ENCODE peak calls at places on chromosomes 4 and X, in eight cellular contexts. J, C, X, N, G, T, U and M are unnamed samples.

GRCh38 chr4:37717575-37717974 is 31.4 kb upstream of the RELL1 start:
- DNase-seq in J (no peak), C (no peak), X (no peak), N (no peak), G (no peak), T (no peak), U (no peak), M (peak; percentile 83)

GRCh38 chr4:153160856-153161598 is 43.2 kb upstream of the TRIM2 start:
- DNase-seq in J (no peak), C (no peak), X (no peak), N (no peak), G (no peak), T (no peak), U (no peak), M (no peak)

GRCh38 chr4:151276787-151277557 is at the start of gene PRSS48:
- DNase-seq in J (peak; percentile 15), C (peak; percentile 47), X (no peak), N (peak; percentile 68), G (no peak), T (peak; percentile 18), U (no peak), M (peak; percentile 58)

GRCh38 chr4:162683659-162684370 is 482.9 kb downstream of the NAF1 start:
- DNase-seq in J (no peak), C (no peak), X (no peak), N (peak; percentile 39), G (no peak), T (no peak), U (no peak), M (no peak)

GRCh38 chr4:184408021-184408710 is 66.2 kb downstream of the IRF2 start:
- DNase-seq in J (no peak), C (no peak), X (no peak), N (no peak), G (no peak), T (no peak), U (no peak), M (peak; percentile 76)

GRCh38 chrX:143648705-143649104 is 12.8 kb upstream of the SLITRK4 start:
- DNase-seq in J (no peak), C (no peak), X (no peak), N (peak; percentile 43), G (no peak), T (no peak), U (no peak), M (no peak)

GRCh38 chrX:69282893-69283690 is 117.8 kb upstream of the PJA1 start:
- DNase-seq in J (no peak), C (no peak), X (no peak), N (no peak), G (no peak), T (no peak), U (no peak), M (no peak)

GRCh38 chr4:110087116-110087708 is 111.2 kb downstream of the ELOVL6 start:
- DNase-seq in J (no peak), C (no peak), X (no peak), N (peak; percentile 73), G (no peak), T (no peak), U (no peak), M (peak; percentile 91)

GRCh38 chr4:99290848-99291786 is at the start of gene ADH1A:
- DNase-seq in J (no peak), C (no peak), X (no peak), N (no peak), G (no peak), T (no peak), U (no peak), M (no peak)

GRCh38 chr4:40699648-40700047 is 50.1 kb upstream of the NSUN7 start:
- DNase-seq in J (no peak), C (no peak), X (no peak), N (no peak), G (no peak), T (no peak), U (no peak), M (peak; percentile 32)

GRCh38 chr4:522911-523443 is 24.0 kb downstream of the PIGG start:
- DNase-seq in J (no peak), C (no peak), X (no peak), N (no peak), G (no peak), T (no peak), U (no peak), M (no peak)

GRCh38 chr4:33411182-33411581 is 2691.0 kb downstream of the PCDH7 start:
- DNase-seq in J (no peak), C (no peak), X (no peak), N (no peak), G (no peak), T (no peak), U (no peak), M (peak; percentile 14)

GRCh38 chrX:134374294-134374693 is 85.7 kb upstream of the HPRT1 start:
- DNase-seq in J (no peak), C (no peak), X (no peak), N (peak; percentile 19), G (no peak), T (no peak), U (no peak), M (peak; percentile 4)

GRCh38 chr4:177292171-177292570 is 17.5 kb upstream of the NEIL3 start:
- DNase-seq in J (no peak), C (no peak), X (no peak), N (no peak), G (no peak), T (no peak), U (no peak), M (no peak)

GRCh38 chr4:24722026-24722568 is 73.3 kb upstream of the SOD3 start:
- DNase-seq in J (no peak), C (no peak), X (no peak), N (peak; percentile 23), G (peak; percentile 51), T (no peak), U (no peak), M (no peak)